ENCODE peak calls at places on chromosomes 12 and 14, in five cellular contexts. I, Y, S, J and R are unnamed samples.

GRCh38 chr14:20978687-20979086 is 11.1 kb upstream of the METTL17 start:
- DNase-seq in J (no peak), S (no peak), Y (no peak), I (no peak), R (no peak)

GRCh38 chr12:91529829-91530228 is 347.2 kb upstream of the DCN start:
- DNase-seq in J (no peak), S (no peak), I (peak), Y (no peak), R (no peak)

GRCh38 chr12:10363922-10364838 is 25.7 kb downstream of the KLRK1 start:
- DNase-seq in Y (peak), S (no peak), I (peak), J (peak), R (peak)

GRCh38 chr12:115709410-115710065 is 568.0 kb downstream of the MED13L start:
- DNase-seq in J (no peak), I (no peak), Y (no peak), S (no peak), R (no peak)

GRCh38 chr12:57475271-57476161 is 4.2 kb downstream of the ARHGAP9 start:
- DNase-seq in J (no peak), Y (peak), I (no peak), S (no peak), R (peak)

GRCh38 chr14:54338696-54339317 is 58.0 kb upstream of the CDKN3 start:
- DNase-seq in Y (peak), J (peak), S (no peak), I (peak), R (no peak)

GRCh38 chr12:3101309-3102022 is 24.3 kb downstream of the TSPAN9 start:
- DNase-seq in S (no peak), J (no peak), Y (no peak), I (peak), R (no peak)

GRCh38 chr14:100066984-100067383 is 1.8 kb downstream of the EVL start:
- DNase-seq in I (no peak), S (no peak), Y (no peak), J (peak), R (no peak)

GRCh38 chr14:89242871-89243270 is 174.2 kb downstream of the FOXN3 start:
- DNase-seq in Y (no peak), I (no peak), J (no peak), S (no peak), R (no peak)

GRCh38 chr12:67853204-67853603 is 136.0 kb upstream of the IFNG-AS1 start:
- DNase-seq in Y (no peak), J (no peak), I (no peak), S (no peak), R (no peak)

GRCh38 chr14:22494486-22495135 is 94.4 kb downstream of the DAD1 start:
- DNase-seq in S (no peak), Y (no peak), I (no peak), J (peak), R (no peak)

GRCh38 chr14:35116242-35116641 is 5.5 kb downstream of the PPP2R3C start:
- DNase-seq in I (no peak), J (no peak), Y (no peak), S (no peak), R (no peak)

GRCh38 chr14:93832665-93833064 is 44.4 kb upstream of the PRIMA1 start:
- DNase-seq in J (no peak), I (no peak), S (no peak), Y (no peak), R (no peak)

GRCh38 chr12:45128637-45129036 is 77.7 kb upstream of the DBX2 start:
- DNase-seq in Y (no peak), I (no peak), J (no peak), S (no peak), R (no peak)

GRCh38 chr12:45124485-45125155 is 73.7 kb upstream of the DBX2 start:
- DNase-seq in I (no peak), Y (no peak), S (no peak), J (no peak), R (no peak)

GRCh38 chr12:45121224-45121623 is 70.3 kb upstream of the DBX2 start:
- DNase-seq in J (peak), Y (no peak), S (no peak), I (no peak), R (no peak)

GRCh38 chr12:45125997-45126396 is 75.1 kb upstream of the DBX2 start:
- DNase-seq in J (no peak), Y (no peak), I (peak), S (no peak), R (no peak)

GRCh38 chr12:45122776-45123380 is 72.0 kb upstream of the DBX2 start:
- DNase-seq in Y (peak), J (peak), S (no peak), I (peak), R (no peak)
- TF ChIP-seq CTCF in Y (peak), J (no peak), S (no peak), I (peak), R (no peak)

DNA sequence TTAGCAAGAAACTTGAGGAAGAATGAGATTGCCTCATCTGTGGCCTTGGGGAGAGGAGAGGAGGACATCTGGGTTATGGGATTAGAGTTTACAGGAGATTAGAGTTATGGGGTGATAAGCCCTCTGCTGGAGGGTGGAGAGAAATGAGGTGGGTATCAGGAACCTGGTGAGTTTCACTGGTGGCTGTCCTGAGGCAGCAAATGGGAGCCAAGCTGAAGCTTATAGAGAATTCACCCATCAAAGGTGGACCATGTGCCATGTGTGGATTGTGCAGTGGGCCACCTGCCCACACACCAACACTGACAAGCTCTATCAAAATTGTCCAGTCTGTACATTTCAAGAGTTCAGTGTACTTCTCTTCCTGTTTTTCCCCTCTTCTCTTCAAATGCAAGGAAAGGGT is 135.3 kb downstream of the AEBP2 start:
- DNase-seq in Y (no peak), S (no peak), J (peak), I (no peak), R (no peak)
- TF ChIP-seq CTCF in Y (peak), S (no peak), J (no peak), I (no peak), R (peak)

GRCh38 chr14:58540693-58541092 is 97.1 kb upstream of the DACT1 start:
- DNase-seq in I (no peak), S (no peak), Y (no peak), J (no peak), R (no peak)

GRCh38 chr14:58536975-58537374 is 100.8 kb upstream of the DACT1 start:
- DNase-seq in I (no peak), S (no peak), Y (no peak), J (no peak), R (no peak)

GRCh38 chr14:58541623-58542022 is 96.1 kb upstream of the DACT1 start:
- DNase-seq in I (no peak), Y (no peak), J (no peak), S (no peak), R (no peak)
- TF ChIP-seq CTCF in I (no peak), Y (no peak), J (no peak), S (no peak), R (no peak)

DNA sequence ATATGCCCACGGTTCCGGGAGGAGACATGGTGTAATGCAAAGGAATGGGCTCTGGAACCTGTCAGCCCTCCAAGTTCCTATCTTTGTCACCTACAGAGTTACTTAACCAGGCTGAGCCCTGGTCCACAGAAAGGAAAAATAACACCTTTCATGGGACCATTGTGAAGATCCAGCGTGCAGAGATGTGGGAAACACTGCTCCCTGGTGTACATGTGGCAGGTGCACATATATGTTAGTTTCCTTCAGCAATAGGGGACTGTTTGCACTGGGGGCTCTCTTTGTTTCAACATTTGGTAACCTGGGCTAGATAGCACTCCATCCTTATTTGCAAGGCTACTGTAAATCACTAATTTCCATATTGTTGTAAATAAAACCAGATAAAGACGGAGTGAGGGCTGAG is 72.3 kb downstream of the ANO2 start:
- DNase-seq in J (peak), S (no peak), Y (peak), I (peak), R (no peak)
- TF ChIP-seq CTCF in J (no peak), S (no peak), Y (no peak), I (no peak), R (no peak)

GRCh38 chr12:151579-151978 is 62.4 kb downstream of the SLC6A12 start:
- DNase-seq in Y (no peak), S (no peak), I (no peak), J (no peak), R (no peak)

GRCh38 chr12:155006-155405 is 59.0 kb downstream of the SLC6A12 start:
- DNase-seq in S (no peak), I (no peak), Y (no peak), J (no peak), R (no peak)

GRCh38 chr12:154058-154457 is 59.9 kb downstream of the SLC6A12 start:
- DNase-seq in I (no peak), J (no peak), Y (no peak), S (no peak), R (no peak)

GRCh38 chr12:152440-152839 is 61.5 kb downstream of the SLC6A12 start:
- DNase-seq in Y (no peak), S (no peak), J (no peak), I (no peak), R (no peak)

DNA sequence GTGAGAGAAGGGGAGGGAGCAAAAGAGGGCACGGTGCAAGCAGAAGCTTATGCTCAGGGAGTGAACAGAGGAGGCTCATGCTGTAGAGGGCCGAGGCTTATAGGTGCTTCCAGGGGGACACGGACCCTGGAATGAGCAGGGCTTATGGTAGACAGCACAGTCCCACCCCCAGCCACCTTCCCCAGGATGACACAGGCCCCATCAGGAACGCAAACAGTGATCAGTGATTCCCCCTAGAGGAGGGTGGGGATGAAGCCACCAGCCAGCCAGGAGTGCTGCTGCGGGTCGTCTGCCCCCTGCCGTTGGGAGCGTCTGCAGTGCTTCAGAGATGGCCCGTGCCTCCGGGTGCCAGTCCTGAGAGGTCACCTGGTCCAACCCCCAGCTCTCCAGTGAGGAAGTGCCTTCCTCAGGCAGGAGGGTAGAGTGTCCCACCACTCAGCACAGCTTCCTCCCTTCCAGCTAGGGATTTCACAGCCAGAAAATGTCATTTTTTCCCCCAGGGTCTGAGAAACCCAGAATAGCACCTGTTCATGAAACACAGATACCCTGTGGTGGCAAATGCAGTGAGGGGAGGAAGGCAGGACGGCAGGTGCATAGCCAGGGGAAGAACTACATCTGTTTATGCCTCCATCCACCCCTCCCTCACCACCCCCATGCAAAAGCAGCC is 60.7 kb downstream of the SLC6A12 start:
- DNase-seq in Y (peak), J (peak), S (peak), I (peak), R (peak)
- TF ChIP-seq CTCF in Y (peak), J (peak), S (peak), I (no peak), R (peak)

DNA sequence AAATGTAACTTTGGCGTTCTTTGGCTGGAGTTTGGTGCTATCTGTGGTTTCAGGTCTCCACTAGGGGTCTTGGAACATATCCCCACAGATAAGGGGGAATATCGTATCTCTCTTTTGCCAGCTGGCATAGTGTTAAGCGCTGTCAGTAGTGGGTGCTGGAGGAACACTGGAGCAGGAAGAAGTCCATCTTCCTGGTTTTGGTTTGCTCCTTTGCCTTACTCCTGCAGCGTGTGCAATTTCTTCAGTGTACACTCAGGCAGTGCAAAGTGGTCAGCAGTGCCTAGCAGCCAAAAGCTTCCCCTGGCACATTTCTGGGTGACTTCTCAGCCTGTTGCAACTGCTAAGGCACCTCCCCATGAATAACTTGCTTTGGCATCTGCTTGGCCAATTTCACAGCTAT is 11.7 kb upstream of the RIPK3 start:
- DNase-seq in Y (no peak), J (no peak), S (no peak), I (no peak), R (no peak)
- TF ChIP-seq CTCF in Y (no peak), J (no peak), S (no peak), I (no peak), R (no peak)

GRCh38 chr12:116959845-116960514 is 49.2 kb downstream of the FBXW8 start:
- DNase-seq in Y (no peak), I (no peak), J (peak), S (no peak), R (peak)

GRCh38 chr12:116954700-116955381 is 44.1 kb downstream of the FBXW8 start:
- DNase-seq in Y (peak), I (no peak), S (no peak), J (no peak), R (no peak)

GRCh38 chr12:116959198-116959460 is 48.4 kb downstream of the FBXW8 start:
- DNase-seq in J (no peak), S (no peak), Y (no peak), I (no peak), R (no peak)

GRCh38 chr12:116958402-116959197 is 47.9 kb downstream of the FBXW8 start:
- DNase-seq in S (no peak), Y (peak), I (no peak), J (peak), R (no peak)

GRCh38 chr12:116955382-116956021 is 44.8 kb downstream of the FBXW8 start:
- DNase-seq in J (peak), S (no peak), I (peak), Y (no peak), R (no peak)
- TF ChIP-seq CTCF in J (no peak), S (no peak), I (no peak), Y (no peak), R (peak)

GRCh38 chr12:104736307-104736706 is 221.8 kb downstream of the SLC41A2 start:
- DNase-seq in I (no peak), Y (no peak), S (no peak), J (no peak), R (no peak)
- TF ChIP-seq CTCF in I (no peak), Y (peak), S (no peak), J (no peak), R (no peak)